ENCODE peak calls at places on chromosomes 7 and 10, in seven cellular contexts. L is HCT116, H is K562, P is HEK293T, G is HepG2, X is H1, Y is GM12878. Z is an unnamed sample.

GRCh38 chr10:72263613-72264241 is 10.0 kb upstream of the DDIT4 start:
- DNase-seq in L (no peak), H (no peak), P (no peak), G (peak; percentile 86), X (no peak), Y (no peak), Z (no peak)

GRCh38 chr10:122462533-122463465 is 1.4 kb downstream of the HTRA1 start:
- DNase-seq in L (no peak), H (no peak), P (no peak), G (no peak), X (no peak), Y (no peak), Z (no peak)

GRCh38 chr7:133429371-133429770 is 176.5 kb downstream of the EXOC4 start:
- DNase-seq in L (no peak), H (no peak), P (no peak), G (no peak), X (no peak), Y (no peak), Z (no peak)

GRCh38 chr10:86182150-86182549 is 184.4 kb downstream of the GRID1 start:
- DNase-seq in L (no peak), H (no peak), P (no peak), G (no peak), X (no peak), Y (no peak), Z (peak; percentile 22)

GRCh38 chr7:100066953-100067352 is 14.6 kb downstream of the ZNF3 start:
- DNase-seq in L (no peak), H (no peak), P (no peak), G (no peak), X (no peak), Y (no peak), Z (no peak)

GRCh38 chr10:58464956-58465355 is 47.7 kb upstream of the BICC1 start:
- DNase-seq in L (no peak), H (no peak), P (no peak), G (no peak), X (no peak), Y (no peak), Z (peak; percentile 43)

GRCh38 chr10:101027281-101027680 is 3.6 kb downstream of the PDZD7 start:
- DNase-seq in L (no peak), H (no peak), P (no peak), G (no peak), X (no peak), Y (no peak), Z (no peak)

GRCh38 chr10:132974249-132974796 is 32.0 kb upstream of the CFAP46 start:
- DNase-seq in L (no peak), H (no peak), P (no peak), G (no peak), X (no peak), Y (no peak), Z (peak; percentile 11)

GRCh38 chr10:46228076-46229071 is 58.4 kb upstream of the ANTXRL start:
- DNase-seq in L (peak; percentile 44), H (peak; percentile 80), P (peak; percentile 80), G (peak; percentile 69), X (peak; percentile 60), Y (no peak), Z (peak; percentile 84)

GRCh38 chr7:84055904-84056615 is 138.5 kb downstream of the SEMA3A start:
- DNase-seq in L (no peak), H (no peak), P (no peak), G (no peak), X (no peak), Y (no peak), Z (no peak)

GRCh38 chr7:139720705-139721231 is 57.0 kb downstream of the HIPK2 start:
- DNase-seq in L (no peak), H (no peak), P (no peak), G (no peak), X (no peak), Y (no peak), Z (no peak)

GRCh38 chr10:122054046-122055025 is 65.4 kb downstream of the TACC2 start:
- DNase-seq in L (peak; percentile 57), H (peak; percentile 58), P (peak; percentile 69), G (peak; percentile 84), X (no peak), Y (no peak), Z (peak; percentile 70)

GRCh38 chr10:15236340-15236739 is 67.8 kb upstream of the NMT2 start:
- DNase-seq in L (no peak), H (no peak), P (no peak), G (no peak), X (no peak), Y (no peak), Z (no peak)

GRCh38 chr10:60666221-60666620 is 112.1 kb upstream of the CDK1 start:
- DNase-seq in L (no peak), H (no peak), P (no peak), G (no peak), X (no peak), Y (no peak), Z (no peak)

GRCh38 chr10:131260452-131261211 is 50.9 kb downstream of the TCERG1L start:
- DNase-seq in L (no peak), H (no peak), P (no peak), G (no peak), X (no peak), Y (no peak), Z (no peak)

GRCh38 chr7:143391462-143392404 is 10.6 kb downstream of the ZYX start:
- DNase-seq in L (no peak), H (no peak), P (no peak), G (no peak), X (no peak), Y (no peak), Z (no peak)

GRCh38 chr7:73799282-73800141 is 29.4 kb upstream of the CLDN3 start:
- DNase-seq in L (peak; percentile 78), H (no peak), P (no peak), G (peak; percentile 34), X (no peak), Y (no peak), Z (no peak)

GRCh38 chr7:156928406-156928747 is 21.1 kb upstream of the NOM1 start:
- DNase-seq in L (no peak), H (no peak), P (no peak), G (no peak), X (no peak), Y (no peak), Z (no peak)

GRCh38 chr10:97042081-97042480 is 143.7 kb downstream of the SLIT1 start:
- DNase-seq in L (no peak), H (no peak), P (no peak), G (no peak), X (no peak), Y (no peak), Z (no peak)

GRCh38 chr10:67629461-67629971 is 66.5 kb downstream of the CTNNA3 start:
- DNase-seq in L (no peak), H (no peak), P (peak; percentile 12), G (no peak), X (no peak), Y (peak; percentile 36), Z (no peak)

GRCh38 chr10:34061846-34062245 is 727.4 kb upstream of the NRP1 start:
- DNase-seq in L (no peak), H (no peak), P (no peak), G (no peak), X (no peak), Y (no peak), Z (no peak)

GRCh38 chr10:48656241-48656921 is 28.3 kb upstream of the WDFY4 start:
- DNase-seq in L (peak; percentile 69), H (peak; percentile 95), P (peak; percentile 88), G (peak; percentile 66), X (peak; percentile 78), Y (peak; percentile 90), Z (peak; percentile 86)

GRCh38 chr10:48659790-48660189 is 24.9 kb upstream of the WDFY4 start:
- DNase-seq in L (no peak), H (no peak), P (no peak), G (no peak), X (no peak), Y (no peak), Z (no peak)

GRCh38 chr10:48656928-48657327 is 27.7 kb upstream of the WDFY4 start:
- DNase-seq in L (no peak), H (no peak), P (no peak), G (no peak), X (no peak), Y (no peak), Z (no peak)

GRCh38 chr10:48658243-48658888 is 26.3 kb upstream of the WDFY4 start:
- DNase-seq in L (peak; percentile 55), H (peak; percentile 87), P (peak; percentile 72), G (peak; percentile 56), X (peak; percentile 49), Y (no peak), Z (peak; percentile 87)

GRCh38 chr10:48658889-48659269 is 25.8 kb upstream of the WDFY4 start:
- DNase-seq in L (no peak), H (no peak), P (no peak), G (no peak), X (no peak), Y (no peak), Z (no peak)
- TF ChIP-seq SP1 in L (no peak), H (no peak), P (no peak), G (no peak), X (no peak), Y (no peak), Z (no peak)

GRCh38 chr10:98313598-98313997 is 45.6 kb upstream of the LOXL4 start:
- DNase-seq in L (no peak), H (no peak), P (no peak), G (no peak), X (no peak), Y (no peak), Z (no peak)

GRCh38 chr10:98316156-98316555 is 48.2 kb upstream of the LOXL4 start:
- DNase-seq in L (no peak), H (no peak), P (no peak), G (no peak), X (no peak), Y (no peak), Z (no peak)

GRCh38 chr10:98318861-98319260 is 50.9 kb upstream of the LOXL4 start:
- DNase-seq in L (no peak), H (no peak), P (no peak), G (no peak), X (no peak), Y (no peak), Z (no peak)

GRCh38 chr10:98314577-98315284 is 46.7 kb upstream of the LOXL4 start:
- DNase-seq in L (no peak), H (no peak), P (no peak), G (no peak), X (no peak), Y (no peak), Z (no peak)

DNA sequence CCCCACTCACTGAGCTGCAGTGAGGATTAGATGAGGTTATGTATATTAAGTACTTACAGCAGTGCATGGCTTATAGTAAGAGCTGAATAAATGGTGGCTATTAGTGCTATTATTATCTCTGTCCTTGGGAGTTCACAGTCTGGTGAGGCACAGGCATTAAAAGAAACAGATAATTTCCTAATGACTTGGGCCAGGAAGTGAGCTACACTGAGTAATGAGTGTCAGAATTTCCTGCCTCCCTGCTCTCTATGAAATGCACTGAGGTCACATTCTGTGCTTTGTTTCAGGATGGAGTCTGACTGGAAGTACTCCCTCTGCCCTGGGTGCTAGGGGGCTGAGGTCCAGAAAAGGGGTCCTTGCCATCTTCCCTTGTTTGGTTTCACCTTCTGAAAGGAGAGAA is 48.7 kb upstream of the LOXL4 start:
- DNase-seq in L (no peak), H (no peak), P (no peak), G (no peak), X (no peak), Y (no peak), Z (no peak)
- TF ChIP-seq SP1 in L (peak; percentile 35), H (no peak), P (no peak), G (no peak), X (no peak), Y (no peak), Z (no peak)

GRCh38 chr10:53140516-53140915 is 367.9 kb upstream of the MBL2 start:
- DNase-seq in L (no peak), H (no peak), P (no peak), G (no peak), X (no peak), Y (no peak), Z (no peak)
- TF ChIP-seq SP1 in L (no peak), H (no peak), P (no peak), G (no peak), X (no peak), Y (no peak), Z (no peak)

GRCh38 chr7:57579454-57579853 is 129.5 kb downstream of the ZNF716 start:
- DNase-seq in L (no peak), H (no peak), P (no peak), G (no peak), X (no peak), Y (no peak), Z (no peak)
- TF ChIP-seq SP1 in L (no peak), H (no peak), P (no peak), G (no peak), X (no peak), Y (no peak), Z (no peak)

Z was measured in WTC11.